ENCODE peak calls at places on chromosomes 16 and 17, in five cellular contexts. P is activated effector memory CD4-positive, alpha-beta T cell treated with anti-CD3 and anti-CD28 coated beads, Interleukin-2, amount 50 U/mL, for 16 hours; U is activated CD4-positive, alpha-beta T cell treated with anti-CD3 and anti-CD28 coated beads, Interleukin-2, amount 10 ng/mL, durations not matched to agents 7 days and 5 days; F is HuH-7; S is CD8-positive, alpha-beta memory T cell. X is an unnamed sample.

GRCh38 chr17:1111599-1112443 is 68.0 kb downstream of the ABR start:
- DNase-seq in P (no peak), U (no peak), F (no peak), S (no peak), X (no peak)

GRCh38 chr16:51429041-51429440 is 278.0 kb upstream of the SALL1 start:
- DNase-seq in P (no peak), U (no peak), F (no peak), S (no peak), X (no peak)

GRCh38 chr17:30378191-30378796 is 433 bp upstream of the CPD start:
- DNase-seq in P (peak; percentile 86), U (peak; percentile 65), F (no peak), S (peak; percentile 69), X (peak; percentile 5)

GRCh38 chr17:71068351-71068750 is 899.0 kb downstream of the KCNJ2 start:
- DNase-seq in P (no peak), U (no peak), F (no peak), S (no peak), X (no peak)

GRCh38 chr16:78058165-78058564 is 35.8 kb downstream of the CLEC3A start:
- DNase-seq in P (no peak), U (no peak), F (no peak), S (no peak), X (no peak)

GRCh38 chr17:700504-701094 is 14.0 kb downstream of the VPS53 start:
- DNase-seq in P (peak; percentile 12), U (peak; percentile 47), F (peak; percentile 28), S (peak; percentile 43), X (peak; percentile 52)

GRCh38 chr17:4788807-4789700 is at the start of gene GLTPD2:
- DNase-seq in P (no peak), U (no peak), F (peak; percentile 75), S (no peak), X (no peak)

GRCh38 chr16:2701272-2701671 is 18.8 kb downstream of the PRSS27 start:
- DNase-seq in P (no peak), U (no peak), F (no peak), S (no peak), X (no peak)

GRCh38 chr17:48055531-48056245 is 7.5 kb downstream of the NFE2L1 start:
- DNase-seq in P (no peak), U (no peak), F (peak; percentile 64), S (no peak), X (peak; percentile 83)

GRCh38 chr16:75420987-75421819 is 12.1 kb downstream of the CFDP1 start:
- DNase-seq in P (peak; percentile 72), U (peak; percentile 22), F (no peak), S (peak; percentile 15), X (no peak)

GRCh38 chr16:16007743-16008111 is 58.3 kb downstream of the ABCC1 start:
- DNase-seq in P (no peak), U (no peak), F (no peak), S (no peak), X (peak; percentile 94)

GRCh38 chr16:51151435-51151950 is 423 bp upstream of the SALL1 start:
- DNase-seq in P (no peak), U (no peak), F (peak; percentile 66), S (no peak), X (no peak)

GRCh38 chr16:12613131-12613991 is 190.3 kb downstream of the CPPED1 start:
- DNase-seq in P (peak; percentile 67), U (peak; percentile 63), F (peak; percentile 28), S (no peak), X (no peak)

GRCh38 chr16:23387666-23388065 is 65.3 kb downstream of the COG7 start:
- DNase-seq in P (no peak), U (no peak), F (no peak), S (no peak), X (no peak)

GRCh38 chr16:69938981-69939820 is 11.9 kb upstream of the CLEC18A start:
- DNase-seq in P (no peak), U (no peak), F (no peak), S (no peak), X (no peak)

GRCh38 chr17:41654134-41654907 is 29.9 kb upstream of the KRT17 start:
- DNase-seq in P (no peak), U (no peak), F (no peak), S (no peak), X (no peak)

GRCh38 chr16:24652803-24653202 is 76.6 kb upstream of the TNRC6A start:
- DNase-seq in P (no peak), U (no peak), F (no peak), S (no peak), X (no peak)

GRCh38 chr17:42340691-42341127 is 47.5 kb downstream of the STAT3 start:
- DNase-seq in P (peak; percentile 75), U (peak; percentile 35), F (no peak), S (no peak), X (no peak)

GRCh38 chr16:15690296-15690695 is 40.3 kb downstream of the NDE1 start:
- DNase-seq in P (no peak), U (no peak), F (no peak), S (no peak), X (no peak)

GRCh38 chr17:82349287-82349701 is 9.8 kb upstream of the TEX19 start:
- DNase-seq in P (no peak), U (no peak), F (peak; percentile 58), S (no peak), X (no peak)

GRCh38 chr17:21171309-21171922 is 42.5 kb downstream of the TMEM11 start:
- DNase-seq in P (no peak), U (no peak), F (no peak), S (no peak), X (no peak)

GRCh38 chr16:89090669-89091426 is 2.8 kb upstream of the ACSF3 start:
- DNase-seq in P (no peak), U (no peak), F (no peak), S (no peak), X (no peak)

GRCh38 chr17:8025176-8025911 is 13.5 kb upstream of the ALOX15B start:
- DNase-seq in P (no peak), U (no peak), F (no peak), S (no peak), X (no peak)

GRCh38 chr16:84738255-84739038 is 38.6 kb downstream of the USP10 start:
- DNase-seq in P (peak; percentile 89), U (peak; percentile 84), F (peak; percentile 79), S (peak; percentile 69), X (peak; percentile 88)

GRCh38 chr16:56793504-56793903 is 63.6 kb downstream of the NUP93 start:
- DNase-seq in P (no peak), U (peak; percentile 9), F (no peak), S (no peak), X (peak; percentile 52)

GRCh38 chr16:15037003-15037402 is 18.9 kb downstream of the NTAN1 start:
- DNase-seq in P (peak; percentile 34), U (no peak), F (no peak), S (no peak), X (no peak)

GRCh38 chr16:53087101-53087500 is 32.3 kb downstream of the CHD9 start:
- DNase-seq in P (no peak), U (no peak), F (no peak), S (no peak), X (no peak)

GRCh38 chr17:32503251-32504165 is 16.7 kb downstream of the CDK5R1 start:
- DNase-seq in P (no peak), U (peak; percentile 72), F (no peak), S (peak; percentile 72), X (peak; percentile 91)

GRCh38 chr17:21033350-21033749 is 9.5 kb downstream of the USP22 start:
- DNase-seq in P (no peak), U (no peak), F (no peak), S (no peak), X (no peak)

GRCh38 chr16:75860654-75861053 is 134.4 kb upstream of the CPHXL start:
- DNase-seq in P (no peak), U (no peak), F (no peak), S (no peak), X (no peak)

GRCh38 chr17:50499722-50500121 is 8.5 kb upstream of the MYCBPAP start:
- DNase-seq in P (no peak), U (no peak), F (no peak), S (no peak), X (no peak)

GRCh38 chr16:51637744-51638100 is 486.7 kb upstream of the SALL1 start:
- DNase-seq in P (no peak), U (no peak), F (no peak), S (no peak), X (no peak)